ENCODE peak calls at places on chromosomes 7 and 10, in five cellular contexts. One of them, this sample, is unnamed.

GRCh38 chr10:101585841-101586240 is 2.2 kb downstream of the POLL start:
- DNase-seq in fibroblast of mammary gland: no peak
- DNase-seq in kidney epithelial cell: no peak
- DNase-seq in hepatocyte: no peak
- DNase-seq in mesenchymal stem cell: no peak
- DNase-seq in this sample: no peak

GRCh38 chr10:79071535-79071923 is 2.8 kb downstream of the ZMIZ1 start:
- DNase-seq in fibroblast of mammary gland: no peak
- DNase-seq in hepatocyte: no peak
- DNase-seq in kidney epithelial cell: no peak
- DNase-seq in mesenchymal stem cell: no peak
- DNase-seq in this sample: no peak

GRCh38 chr7:131556912-131557457 is 557 bp upstream of the PODXL start:
- DNase-seq in fibroblast of mammary gland: no peak
- DNase-seq in mesenchymal stem cell: no peak
- DNase-seq in hepatocyte: no peak
- DNase-seq in kidney epithelial cell: no peak
- DNase-seq in this sample: no peak

GRCh38 chr10:129846991-129847391 is 117.1 kb downstream of the EBF3 start:
- DNase-seq in fibroblast of mammary gland: no peak
- DNase-seq in hepatocyte: no peak
- DNase-seq in mesenchymal stem cell: no peak
- DNase-seq in kidney epithelial cell: no peak
- DNase-seq in this sample: no peak

GRCh38 chr7:131011976-131012375 is 278.0 kb upstream of the KLF14 start:
- DNase-seq in kidney epithelial cell: no peak
- DNase-seq in fibroblast of mammary gland: peak
- DNase-seq in hepatocyte: peak
- DNase-seq in mesenchymal stem cell: peak
- DNase-seq in this sample: peak

GRCh38 chr10:44071479-44071878 is 313.4 kb downstream of the CXCL12 start:
- DNase-seq in kidney epithelial cell: no peak
- DNase-seq in mesenchymal stem cell: peak
- DNase-seq in hepatocyte: no peak
- DNase-seq in fibroblast of mammary gland: peak
- DNase-seq in this sample: no peak

GRCh38 chr10:6514844-6515780 is 65.0 kb downstream of the PRKCQ start:
- DNase-seq in kidney epithelial cell: no peak
- DNase-seq in hepatocyte: no peak
- DNase-seq in mesenchymal stem cell: no peak
- DNase-seq in fibroblast of mammary gland: no peak
- DNase-seq in this sample: no peak

GRCh38 chr10:113679463-113680171 is at the start of gene CASP7:
- DNase-seq in kidney epithelial cell: peak
- DNase-seq in mesenchymal stem cell: peak
- DNase-seq in fibroblast of mammary gland: peak
- DNase-seq in hepatocyte: peak
- DNase-seq in this sample: peak

GRCh38 chr7:23938937-23939552 is 229.0 kb downstream of the STK31 start:
- DNase-seq in fibroblast of mammary gland: peak
- DNase-seq in kidney epithelial cell: no peak
- DNase-seq in hepatocyte: peak
- DNase-seq in mesenchymal stem cell: peak
- DNase-seq in this sample: peak

GRCh38 chr7:124879771-124880170 is 49.9 kb downstream of the POT1 start:
- DNase-seq in fibroblast of mammary gland: no peak
- DNase-seq in kidney epithelial cell: no peak
- DNase-seq in mesenchymal stem cell: no peak
- DNase-seq in hepatocyte: no peak
- DNase-seq in this sample: no peak

GRCh38 chr10:129531969-129532660 is 65.1 kb downstream of the MGMT start:
- DNase-seq in hepatocyte: no peak
- DNase-seq in fibroblast of mammary gland: no peak
- DNase-seq in kidney epithelial cell: no peak
- DNase-seq in mesenchymal stem cell: no peak
- DNase-seq in this sample: peak

GRCh38 chr10:112754001-112754411 is 196.0 kb upstream of the TCF7L2 start:
- DNase-seq in hepatocyte: no peak
- DNase-seq in kidney epithelial cell: no peak
- DNase-seq in mesenchymal stem cell: no peak
- DNase-seq in fibroblast of mammary gland: peak
- DNase-seq in this sample: peak

GRCh38 chr7:85682819-85683218 is 496.0 kb upstream of the SEMA3D start:
- DNase-seq in mesenchymal stem cell: peak
- DNase-seq in kidney epithelial cell: no peak
- DNase-seq in hepatocyte: no peak
- DNase-seq in fibroblast of mammary gland: peak
- DNase-seq in this sample: no peak

GRCh38 chr10:101997803-101998202 is 58.2 kb downstream of the ARMH3 start:
- DNase-seq in kidney epithelial cell: no peak
- DNase-seq in hepatocyte: no peak
- DNase-seq in mesenchymal stem cell: no peak
- DNase-seq in fibroblast of mammary gland: no peak
- DNase-seq in this sample: no peak

GRCh38 chr10:16049050-16049449 is 188.7 kb upstream of the MINDY3 start:
- DNase-seq in kidney epithelial cell: no peak
- DNase-seq in fibroblast of mammary gland: no peak
- DNase-seq in hepatocyte: no peak
- DNase-seq in mesenchymal stem cell: no peak
- DNase-seq in this sample: no peak

GRCh38 chr10:70682920-70683600 is 10.8 kb downstream of the ADAMTS14 start:
- DNase-seq in kidney epithelial cell: no peak
- DNase-seq in fibroblast of mammary gland: no peak
- DNase-seq in hepatocyte: no peak
- DNase-seq in mesenchymal stem cell: no peak
- DNase-seq in this sample: no peak

GRCh38 chr10:132121511-132121830 is 55.7 kb downstream of the JAKMIP3 start:
- DNase-seq in mesenchymal stem cell: no peak
- DNase-seq in hepatocyte: no peak
- DNase-seq in kidney epithelial cell: no peak
- DNase-seq in fibroblast of mammary gland: no peak
- DNase-seq in this sample: no peak

GRCh38 chr10:112981553-112981952 is 31.5 kb downstream of the TCF7L2 start:
- DNase-seq in hepatocyte: no peak
- DNase-seq in fibroblast of mammary gland: no peak
- DNase-seq in mesenchymal stem cell: peak
- DNase-seq in kidney epithelial cell: no peak
- DNase-seq in this sample: peak

GRCh38 chr10:46052791-46053375 is 6.8 kb upstream of the MSMB start:
- DNase-seq in hepatocyte: no peak
- DNase-seq in fibroblast of mammary gland: no peak
- DNase-seq in mesenchymal stem cell: no peak
- DNase-seq in kidney epithelial cell: no peak
- DNase-seq in this sample: no peak

GRCh38 chr10:117899181-117899683 is 147.5 kb downstream of the RAB11FIP2 start:
- DNase-seq in fibroblast of mammary gland: no peak
- DNase-seq in mesenchymal stem cell: no peak
- DNase-seq in hepatocyte: no peak
- DNase-seq in kidney epithelial cell: peak
- DNase-seq in this sample: no peak

GRCh38 chr7:14836571-14837189 is 65.9 kb downstream of the DGKB start:
- DNase-seq in kidney epithelial cell: peak
- DNase-seq in mesenchymal stem cell: peak
- DNase-seq in hepatocyte: peak
- DNase-seq in fibroblast of mammary gland: peak
- DNase-seq in this sample: peak
- H3K4me3 ChIP-seq in kidney epithelial cell: no peak
- H3K4me3 ChIP-seq in mesenchymal stem cell: no peak
- H3K4me3 ChIP-seq in hepatocyte: no peak
- H3K4me3 ChIP-seq in fibroblast of mammary gland: no peak
- H3K4me3 ChIP-seq in this sample: peak

DNA sequence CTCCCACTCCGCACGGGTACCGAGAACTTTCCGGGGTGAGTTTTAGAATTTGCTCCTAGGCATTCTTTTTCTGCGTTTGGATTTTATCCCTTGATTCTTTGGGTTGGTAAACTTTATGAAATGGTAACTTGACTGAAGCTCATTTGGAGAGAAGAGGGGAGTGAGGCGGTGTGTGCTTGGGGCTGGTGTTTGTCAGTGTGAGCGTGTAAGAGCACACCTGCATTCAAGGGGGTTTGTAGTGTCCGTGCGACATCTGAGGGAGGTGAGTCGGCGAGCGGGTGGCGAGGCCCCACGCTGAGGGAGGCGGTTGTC is 2.4 kb upstream of the ZNF503 start:
- DNase-seq in fibroblast of mammary gland: no peak
- DNase-seq in kidney epithelial cell: no peak
- DNase-seq in mesenchymal stem cell: no peak
- DNase-seq in hepatocyte: no peak
- DNase-seq in this sample: no peak
- H3K4me3 ChIP-seq in fibroblast of mammary gland: peak
- H3K4me3 ChIP-seq in kidney epithelial cell: peak
- H3K4me3 ChIP-seq in mesenchymal stem cell: no peak
- H3K4me3 ChIP-seq in hepatocyte: peak
- H3K4me3 ChIP-seq in this sample: peak

GRCh38 chr7:6654113-6654841 is 17.2 kb downstream of the ZNF316 start:
- DNase-seq in mesenchymal stem cell: no peak
- DNase-seq in hepatocyte: no peak
- DNase-seq in kidney epithelial cell: no peak
- DNase-seq in fibroblast of mammary gland: no peak
- DNase-seq in this sample: no peak
- H3K4me3 ChIP-seq in mesenchymal stem cell: peak
- H3K4me3 ChIP-seq in hepatocyte: no peak
- H3K4me3 ChIP-seq in kidney epithelial cell: no peak
- H3K4me3 ChIP-seq in fibroblast of mammary gland: no peak
- H3K4me3 ChIP-seq in this sample: no peak

GRCh38 chr7:151818674-151819519 is 58.0 kb downstream of the PRKAG2 start:
- DNase-seq in mesenchymal stem cell: no peak
- DNase-seq in fibroblast of mammary gland: no peak
- DNase-seq in kidney epithelial cell: no peak
- DNase-seq in hepatocyte: peak
- DNase-seq in this sample: no peak
- H3K4me3 ChIP-seq in mesenchymal stem cell: no peak
- H3K4me3 ChIP-seq in fibroblast of mammary gland: no peak
- H3K4me3 ChIP-seq in kidney epithelial cell: no peak
- H3K4me3 ChIP-seq in hepatocyte: no peak
- H3K4me3 ChIP-seq in this sample: no peak

DNA sequence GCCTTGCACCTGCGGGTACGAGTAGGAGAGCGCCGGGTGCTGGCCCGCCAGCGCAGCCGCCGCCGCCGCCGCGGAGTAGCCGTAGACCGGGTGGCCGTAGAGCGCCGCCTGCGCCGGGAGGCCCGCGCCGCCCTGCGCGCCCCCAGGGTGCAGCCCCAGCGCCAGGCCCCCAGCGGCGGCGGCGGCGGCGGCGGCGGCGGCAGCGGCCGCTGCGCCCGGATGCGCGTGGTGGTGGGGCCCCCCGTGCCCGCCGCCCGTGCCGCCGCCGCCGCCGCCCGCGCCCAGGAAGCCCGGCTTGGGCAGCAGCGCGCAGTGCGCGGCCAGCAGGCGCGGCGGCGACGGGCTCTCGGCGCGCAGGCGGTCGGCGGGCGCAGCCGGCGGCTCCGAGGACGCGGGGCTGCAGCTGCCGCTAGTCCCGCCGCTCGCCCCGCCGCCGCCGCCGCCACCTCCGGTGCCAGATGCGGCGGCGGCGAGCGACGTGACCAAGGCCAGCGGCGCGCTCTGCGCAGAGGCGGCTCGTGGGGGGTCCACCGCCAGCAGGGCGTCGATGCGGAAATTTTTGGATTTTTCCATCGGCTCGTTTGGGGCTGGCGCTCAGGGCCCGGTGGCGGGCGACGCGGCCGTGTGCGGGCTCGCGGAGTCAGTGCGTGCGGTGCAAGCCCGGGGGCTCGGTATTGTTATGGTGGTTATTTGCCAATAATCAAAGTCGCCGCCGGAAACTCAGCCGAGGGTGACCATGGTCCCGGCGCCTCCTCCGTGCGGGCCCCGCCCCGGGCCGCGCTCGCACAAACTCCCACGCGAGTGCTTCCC is 480 bp downstream of the MNX1 start:
- DNase-seq in hepatocyte: no peak
- DNase-seq in kidney epithelial cell: no peak
- DNase-seq in mesenchymal stem cell: no peak
- DNase-seq in fibroblast of mammary gland: no peak
- DNase-seq in this sample: no peak
- H3K4me3 ChIP-seq in hepatocyte: peak
- H3K4me3 ChIP-seq in kidney epithelial cell: peak
- H3K4me3 ChIP-seq in mesenchymal stem cell: peak
- H3K4me3 ChIP-seq in fibroblast of mammary gland: no peak
- H3K4me3 ChIP-seq in this sample: no peak

GRCh38 chr7:98056580-98056979 is 50.1 kb upstream of the LMTK2 start:
- DNase-seq in kidney epithelial cell: no peak
- DNase-seq in mesenchymal stem cell: no peak
- DNase-seq in hepatocyte: no peak
- DNase-seq in fibroblast of mammary gland: no peak
- DNase-seq in this sample: no peak

GRCh38 chr7:98057157-98057556 is 49.5 kb upstream of the LMTK2 start:
- DNase-seq in hepatocyte: no peak
- DNase-seq in mesenchymal stem cell: no peak
- DNase-seq in kidney epithelial cell: no peak
- DNase-seq in fibroblast of mammary gland: no peak
- DNase-seq in this sample: no peak

GRCh38 chr7:98054585-98054984 is 52.1 kb upstream of the LMTK2 start:
- DNase-seq in kidney epithelial cell: no peak
- DNase-seq in mesenchymal stem cell: no peak
- DNase-seq in hepatocyte: peak
- DNase-seq in fibroblast of mammary gland: no peak
- DNase-seq in this sample: no peak

GRCh38 chr7:98049034-98049433 is 57.6 kb upstream of the LMTK2 start:
- DNase-seq in mesenchymal stem cell: no peak
- DNase-seq in hepatocyte: no peak
- DNase-seq in fibroblast of mammary gland: no peak
- DNase-seq in kidney epithelial cell: no peak
- DNase-seq in this sample: no peak

GRCh38 chr7:98051118-98051744 is 55.4 kb upstream of the LMTK2 start:
- DNase-seq in mesenchymal stem cell: no peak
- DNase-seq in fibroblast of mammary gland: no peak
- DNase-seq in kidney epithelial cell: no peak
- DNase-seq in hepatocyte: peak
- DNase-seq in this sample: no peak
- H3K4me3 ChIP-seq in mesenchymal stem cell: no peak
- H3K4me3 ChIP-seq in fibroblast of mammary gland: no peak
- H3K4me3 ChIP-seq in kidney epithelial cell: no peak
- H3K4me3 ChIP-seq in hepatocyte: no peak
- H3K4me3 ChIP-seq in this sample: no peak

GRCh38 chr7:70736715-70737460 is 395.1 kb upstream of the GALNT17 start:
- DNase-seq in kidney epithelial cell: peak
- DNase-seq in mesenchymal stem cell: peak
- DNase-seq in hepatocyte: no peak
- DNase-seq in fibroblast of mammary gland: peak
- DNase-seq in this sample: peak
- H3K4me3 ChIP-seq in kidney epithelial cell: peak
- H3K4me3 ChIP-seq in mesenchymal stem cell: no peak
- H3K4me3 ChIP-seq in hepatocyte: no peak
- H3K4me3 ChIP-seq in fibroblast of mammary gland: peak
- H3K4me3 ChIP-seq in this sample: peak

This sample was measured in brain microvascular endothelial cell.